ENCODE peak calls at places on chromosome 4, in five cellular contexts. One of them, this sample, is unnamed.

GRCh38 chr4:122591196-122591595 is 29.7 kb downstream of the IL21 start:
- ATAC-seq in K562: no peak
- ATAC-seq in A549: no peak
- ATAC-seq in HepG2: no peak
- ATAC-seq in GM12878: no peak
- ATAC-seq in this sample: no peak

GRCh38 chr4:105714071-105714521 is 5.5 kb downstream of the GSTCD start:
- ATAC-seq in K562: no peak
- ATAC-seq in A549: no peak
- ATAC-seq in HepG2: no peak
- ATAC-seq in GM12878: peak
- ATAC-seq in this sample: no peak

GRCh38 chr4:184529283-184529682 is 54.9 kb upstream of the IRF2 start:
- ATAC-seq in K562: no peak
- ATAC-seq in A549: no peak
- ATAC-seq in HepG2: no peak
- ATAC-seq in GM12878: no peak
- ATAC-seq in this sample: no peak

GRCh38 chr4:12118651-12119213 is 690.0 kb upstream of the HS3ST1 start:
- ATAC-seq in K562: no peak
- ATAC-seq in A549: no peak
- ATAC-seq in HepG2: no peak
- ATAC-seq in GM12878: no peak
- ATAC-seq in this sample: peak

GRCh38 chr4:1520145-1520661 is 114.0 kb upstream of the NKX1-1 start:
- ATAC-seq in K562: peak
- ATAC-seq in A549: no peak
- ATAC-seq in HepG2: no peak
- ATAC-seq in GM12878: no peak
- ATAC-seq in this sample: no peak

GRCh38 chr4:36273276-36273675 is 8.1 kb upstream of the DTHD1 start:
- ATAC-seq in K562: no peak
- ATAC-seq in A549: no peak
- ATAC-seq in HepG2: no peak
- ATAC-seq in GM12878: no peak
- ATAC-seq in this sample: no peak

GRCh38 chr4:168509786-168510185 is 12.9 kb downstream of the PALLD start:
- ATAC-seq in K562: no peak
- ATAC-seq in A549: no peak
- ATAC-seq in HepG2: no peak
- ATAC-seq in GM12878: no peak
- ATAC-seq in this sample: no peak

GRCh38 chr4:99723555-99724450 is 66.2 kb upstream of the C4orf54 start:
- ATAC-seq in K562: peak
- ATAC-seq in A549: peak
- ATAC-seq in HepG2: peak
- ATAC-seq in GM12878: no peak
- ATAC-seq in this sample: peak

GRCh38 chr4:148060264-148061138 is 328.6 kb downstream of the ARHGAP10 start:
- ATAC-seq in K562: no peak
- ATAC-seq in A549: no peak
- ATAC-seq in HepG2: no peak
- ATAC-seq in GM12878: no peak
- ATAC-seq in this sample: no peak

GRCh38 chr4:115454228-115454627 is 340.8 kb upstream of the NDST4 start:
- ATAC-seq in K562: no peak
- ATAC-seq in A549: no peak
- ATAC-seq in HepG2: no peak
- ATAC-seq in GM12878: no peak
- ATAC-seq in this sample: no peak

GRCh38 chr4:113811329-113811728 is 49.8 kb upstream of the CAMK2D start:
- ATAC-seq in K562: no peak
- ATAC-seq in A549: no peak
- ATAC-seq in HepG2: no peak
- ATAC-seq in GM12878: no peak
- ATAC-seq in this sample: no peak

GRCh38 chr4:26076896-26077295 is 162.9 kb downstream of the SMIM20 start:
- ATAC-seq in K562: no peak
- ATAC-seq in A549: no peak
- ATAC-seq in HepG2: no peak
- ATAC-seq in GM12878: no peak
- ATAC-seq in this sample: no peak

GRCh38 chr4:5976431-5976830 is 41.8 kb downstream of the C4orf50 start:
- ATAC-seq in K562: no peak
- ATAC-seq in A549: no peak
- ATAC-seq in HepG2: no peak
- ATAC-seq in GM12878: no peak
- ATAC-seq in this sample: no peak

GRCh38 chr4:5976921-5977320 is 41.3 kb downstream of the C4orf50 start:
- ATAC-seq in K562: no peak
- ATAC-seq in A549: no peak
- ATAC-seq in HepG2: no peak
- ATAC-seq in GM12878: no peak
- ATAC-seq in this sample: no peak

GRCh38 chr4:5982156-5982973 is 35.9 kb downstream of the C4orf50 start:
- ATAC-seq in K562: no peak
- ATAC-seq in A549: no peak
- ATAC-seq in HepG2: no peak
- ATAC-seq in GM12878: no peak
- ATAC-seq in this sample: no peak

GRCh38 chr4:5979981-5980380 is 38.2 kb downstream of the C4orf50 start:
- ATAC-seq in K562: peak
- ATAC-seq in A549: peak
- ATAC-seq in HepG2: peak
- ATAC-seq in GM12878: peak
- ATAC-seq in this sample: no peak

DNA sequence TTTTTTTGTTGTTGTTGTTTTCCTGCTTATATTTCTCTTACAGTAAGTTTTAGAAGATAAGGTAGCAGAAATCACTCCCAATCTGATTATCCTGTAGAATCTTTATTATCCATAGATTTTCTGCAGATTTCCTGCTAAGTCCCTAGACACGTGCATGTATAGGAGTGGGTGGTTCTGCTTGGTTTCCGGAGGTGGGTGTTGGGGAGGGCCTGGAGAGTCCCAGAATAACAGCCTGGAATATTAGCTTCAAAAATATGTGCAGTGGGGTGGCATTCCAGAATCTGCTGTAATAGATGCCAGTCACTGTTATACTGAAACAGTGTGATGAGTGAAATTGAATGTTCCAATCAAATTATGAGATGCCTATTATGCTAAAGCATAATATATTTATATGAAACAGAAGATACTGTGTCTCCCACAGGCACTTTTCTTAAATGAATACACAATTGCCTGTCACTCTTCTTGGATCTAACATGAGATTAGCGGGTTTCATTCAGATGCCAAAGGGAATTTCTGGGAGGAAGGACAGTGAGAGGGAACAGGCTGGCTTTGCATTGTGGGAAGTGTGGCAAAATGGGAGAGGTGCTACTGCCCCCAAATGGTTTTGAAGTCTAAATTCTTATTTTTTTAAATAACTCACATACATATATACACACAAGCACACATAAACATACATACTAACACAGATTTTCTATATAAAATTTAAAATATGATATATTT is 37.6 kb downstream of the C4orf50 start:
- ATAC-seq in K562: no peak
- ATAC-seq in A549: no peak
- ATAC-seq in HepG2: no peak
- ATAC-seq in GM12878: no peak
- ATAC-seq in this sample: no peak
- TF ChIP-seq EP300 in K562: no peak
- TF ChIP-seq EP300 in A549: no peak
- TF ChIP-seq EP300 in HepG2: no peak
- TF ChIP-seq EP300 in GM12878: no peak
- TF ChIP-seq EP300 in this sample: no peak

GRCh38 chr4:53010320-53010719 is 148.2 kb downstream of the RASL11B start:
- ATAC-seq in K562: no peak
- ATAC-seq in A549: no peak
- ATAC-seq in HepG2: no peak
- ATAC-seq in GM12878: no peak
- ATAC-seq in this sample: peak
- TF ChIP-seq EP300 in K562: no peak
- TF ChIP-seq EP300 in A549: no peak
- TF ChIP-seq EP300 in HepG2: no peak
- TF ChIP-seq EP300 in GM12878: no peak
- TF ChIP-seq EP300 in this sample: peak

GRCh38 chr4:84799318-84799717 is 167.2 kb downstream of the WDFY3 start:
- ATAC-seq in K562: no peak
- ATAC-seq in A549: no peak
- ATAC-seq in HepG2: no peak
- ATAC-seq in GM12878: no peak
- ATAC-seq in this sample: no peak
- TF ChIP-seq EP300 in K562: no peak
- TF ChIP-seq EP300 in A549: no peak
- TF ChIP-seq EP300 in HepG2: no peak
- TF ChIP-seq EP300 in GM12878: no peak
- TF ChIP-seq EP300 in this sample: no peak

DNA sequence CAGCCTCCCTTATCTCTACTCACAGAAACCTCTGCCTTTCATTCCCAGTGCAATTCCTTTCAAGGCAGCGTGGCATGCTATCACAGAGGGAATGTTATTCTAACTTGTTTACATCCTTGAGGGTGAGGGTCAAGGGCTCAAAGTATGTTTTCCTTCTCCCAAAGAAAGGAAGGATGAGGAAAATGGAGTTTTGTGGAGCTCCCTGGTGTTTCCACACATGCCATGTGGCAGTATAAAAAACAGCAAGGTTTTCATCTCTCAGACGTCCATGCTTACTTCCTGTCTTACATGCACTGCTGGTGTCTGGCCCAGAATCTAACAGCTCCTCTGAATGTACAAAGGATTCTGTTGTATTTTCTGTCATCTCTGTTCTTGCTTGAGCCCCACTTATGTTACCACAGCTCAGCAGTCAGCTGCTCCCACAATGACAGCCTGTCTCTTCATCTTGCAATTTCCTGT is 128.0 kb downstream of the SNCA start:
- ATAC-seq in K562: no peak
- ATAC-seq in A549: no peak
- ATAC-seq in HepG2: no peak
- ATAC-seq in GM12878: no peak
- ATAC-seq in this sample: peak
- TF ChIP-seq EP300 in K562: no peak
- TF ChIP-seq EP300 in A549: no peak
- TF ChIP-seq EP300 in HepG2: no peak
- TF ChIP-seq EP300 in GM12878: no peak
- TF ChIP-seq EP300 in this sample: no peak

GRCh38 chr4:79082988-79083387 is 143.8 kb upstream of the PAQR3 start:
- ATAC-seq in K562: no peak
- ATAC-seq in A549: no peak
- ATAC-seq in HepG2: no peak
- ATAC-seq in GM12878: no peak
- ATAC-seq in this sample: peak
- TF ChIP-seq EP300 in K562: no peak
- TF ChIP-seq EP300 in A549: no peak
- TF ChIP-seq EP300 in HepG2: no peak
- TF ChIP-seq EP300 in GM12878: no peak
- TF ChIP-seq EP300 in this sample: no peak

GRCh38 chr4:38872620-38873019 is 5.0 kb downstream of the FAM114A1 start:
- ATAC-seq in K562: peak
- ATAC-seq in A549: peak
- ATAC-seq in HepG2: peak
- ATAC-seq in GM12878: no peak
- ATAC-seq in this sample: no peak
- TF ChIP-seq EP300 in K562: no peak
- TF ChIP-seq EP300 in A549: no peak
- TF ChIP-seq EP300 in HepG2: no peak
- TF ChIP-seq EP300 in GM12878: no peak
- TF ChIP-seq EP300 in this sample: no peak

DNA sequence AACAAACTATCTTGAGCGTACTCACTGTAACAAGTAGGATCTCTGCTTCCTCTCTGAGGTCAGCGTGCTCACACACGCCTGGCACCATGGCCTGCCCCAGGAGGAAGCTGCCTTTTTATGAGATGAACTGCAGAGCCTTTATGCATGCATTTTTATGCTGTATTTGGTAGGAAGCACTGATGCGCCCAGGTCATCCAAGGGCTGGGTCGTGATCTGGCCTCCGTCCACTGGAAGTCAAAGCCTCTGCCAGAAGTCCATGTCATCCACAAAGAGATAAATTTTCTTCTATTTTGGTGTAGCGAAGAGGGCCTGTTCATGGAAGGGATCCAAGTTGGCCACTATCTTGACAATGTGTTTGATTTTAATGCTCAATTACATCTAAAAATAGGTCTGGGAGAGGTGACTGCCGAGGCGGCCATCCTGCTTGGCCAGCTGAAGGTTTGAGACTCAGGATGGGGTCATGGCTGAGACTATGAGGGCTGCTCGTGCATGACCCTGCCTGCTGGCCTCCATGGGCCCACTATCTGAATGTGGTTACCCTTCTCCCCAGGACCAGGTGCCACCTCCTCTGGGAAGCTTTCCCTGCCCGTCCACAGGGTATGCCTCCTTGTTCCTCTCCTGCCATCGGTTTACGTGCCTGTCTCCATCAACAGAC is 50.3 kb downstream of the HTRA3 start:
- ATAC-seq in K562: no peak
- ATAC-seq in A549: no peak
- ATAC-seq in HepG2: no peak
- ATAC-seq in GM12878: no peak
- ATAC-seq in this sample: peak
- TF ChIP-seq EP300 in K562: no peak
- TF ChIP-seq EP300 in A549: no peak
- TF ChIP-seq EP300 in HepG2: no peak
- TF ChIP-seq EP300 in GM12878: no peak
- TF ChIP-seq EP300 in this sample: no peak

GRCh38 chr4:52199574-52200338 is 148.7 kb downstream of the SPATA18 start:
- ATAC-seq in K562: no peak
- ATAC-seq in A549: peak
- ATAC-seq in HepG2: no peak
- ATAC-seq in GM12878: no peak
- ATAC-seq in this sample: no peak

GRCh38 chr4:52196606-52197130 is 145.6 kb downstream of the SPATA18 start:
- ATAC-seq in K562: no peak
- ATAC-seq in A549: no peak
- ATAC-seq in HepG2: no peak
- ATAC-seq in GM12878: no peak
- ATAC-seq in this sample: no peak

GRCh38 chr4:52197351-52197750 is 146.2 kb downstream of the SPATA18 start:
- ATAC-seq in K562: no peak
- ATAC-seq in A549: no peak
- ATAC-seq in HepG2: no peak
- ATAC-seq in GM12878: no peak
- ATAC-seq in this sample: no peak

GRCh38 chr4:52200339-52200725 is 149.2 kb downstream of the SPATA18 start:
- ATAC-seq in K562: no peak
- ATAC-seq in A549: no peak
- ATAC-seq in HepG2: no peak
- ATAC-seq in GM12878: no peak
- ATAC-seq in this sample: no peak

DNA sequence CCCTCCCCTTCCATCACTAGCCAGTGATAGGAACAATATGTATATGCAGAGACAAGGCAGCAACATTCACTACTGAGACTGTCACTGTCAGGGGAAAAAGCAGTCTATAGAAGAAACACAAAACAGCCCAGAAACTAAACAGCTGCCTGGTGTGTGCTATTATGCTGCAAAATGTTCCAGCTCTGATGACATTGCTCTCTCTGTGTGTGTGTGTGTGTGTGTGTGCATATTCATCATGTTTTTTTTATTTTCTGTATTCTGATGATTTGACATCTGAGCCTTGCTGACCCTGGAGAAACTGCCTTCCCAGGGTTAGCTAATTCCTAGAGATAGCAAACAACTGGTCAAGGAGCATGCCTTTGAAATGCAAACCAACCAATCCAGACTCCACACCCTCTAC is 147.3 kb downstream of the SPATA18 start:
- ATAC-seq in K562: no peak
- ATAC-seq in A549: no peak
- ATAC-seq in HepG2: no peak
- ATAC-seq in GM12878: no peak
- ATAC-seq in this sample: no peak
- TF ChIP-seq EP300 in K562: no peak
- TF ChIP-seq EP300 in A549: no peak
- TF ChIP-seq EP300 in HepG2: no peak
- TF ChIP-seq EP300 in GM12878: no peak
- TF ChIP-seq EP300 in this sample: no peak

This sample was measured in gastroesophageal sphincter.